ENCODE peak calls at places on chromosomes 1 and 21, in eight cellular contexts. U is activated CD4-positive, alpha-beta T cell treated with anti-CD3 and anti-CD28 coated beads, Interleukin-2, amount 10 ng/mL, durations not matched to agents 7 days and 5 days; G is EL; E is stimulated activated CD4-positive, alpha-beta T cell treated with anti-CD3 and anti-CD28 coated beads, Interleukin-4, amount 100 ng/mL, for 48 hours; Y is tibial artery; J is stimulated activated naive CD8-positive, alpha-beta T cell treated with anti-CD3 and anti-CD28 coated beads, Interleukin-15, Interleukin-2, amounts not matched to agents 100 U/mL and 50 U/mL, for 24 hours; K is adrenal gland; V is DMS153. M is an unnamed sample.

GRCh38 chr1:234978397-234979291 is 150.0 kb downstream of the TOMM20 start:
- DNase-seq in K (peak), G (peak), U (peak), V (no peak), E (no peak), Y (peak), J (peak), M (peak)

GRCh38 chr1:20165522-20165951 is 20.4 kb upstream of the UBXN10 start:
- DNase-seq in K (no peak), U (no peak), E (no peak), G (no peak), Y (no peak), J (no peak), V (no peak), M (no peak)

GRCh38 chr1:203035111-203036000 is 9.1 kb downstream of the PPFIA4 start:
- DNase-seq in V (no peak), U (no peak), G (no peak), Y (no peak), E (no peak), J (no peak), K (no peak), M (no peak)

GRCh38 chr21:34775793-34776192 is 107.0 kb downstream of the CLIC6 start:
- DNase-seq in U (no peak), G (no peak), J (no peak), K (no peak), E (no peak), V (no peak), Y (no peak), M (no peak)

GRCh38 chr1:202306535-202307345 is 35.0 kb downstream of the UBE2T start:
- DNase-seq in J (no peak), G (no peak), E (no peak), U (no peak), V (no peak), Y (no peak), K (no peak), M (no peak)

GRCh38 chr1:24286246-24287010 is 32.7 kb upstream of the GRHL3 start:
- DNase-seq in V (no peak), E (no peak), K (no peak), G (no peak), U (no peak), J (no peak), Y (no peak), M (no peak)

GRCh38 chr1:37362990-37363389 is 111.4 kb upstream of the ZC3H12A start:
- DNase-seq in K (no peak), U (no peak), Y (no peak), V (no peak), G (no peak), E (no peak), J (no peak), M (no peak)

GRCh38 chr1:226679303-226679702 is 59.8 kb downstream of the ITPKB start:
- DNase-seq in G (no peak), K (no peak), J (no peak), Y (no peak), E (no peak), U (no peak), V (no peak), M (no peak)

GRCh38 chr1:13699510-13699909 is 478 bp upstream of the PRDM2 start:
- DNase-seq in V (no peak), E (no peak), Y (no peak), K (peak), G (peak), U (no peak), J (peak), M (no peak)

GRCh38 chr21:42262826-42263225 is 43.9 kb downstream of the ABCG1 start:
- DNase-seq in V (peak), Y (peak), U (no peak), K (peak), J (no peak), E (no peak), G (no peak), M (peak)

GRCh38 chr1:19457555-19457954 is 27.8 kb downstream of the CAPZB start:
- DNase-seq in G (no peak), Y (no peak), E (no peak), K (no peak), U (no peak), V (no peak), J (no peak), M (no peak)

GRCh38 chr1:932178-932520 is 8.4 kb downstream of the SAMD11 start:
- DNase-seq in U (no peak), J (no peak), G (no peak), E (no peak), Y (no peak), V (no peak), K (no peak), M (no peak)

GRCh38 chr1:90940746-90941145 is 81.1 kb downstream of the ZNF644 start:
- DNase-seq in U (no peak), V (no peak), J (no peak), G (no peak), K (no peak), E (no peak), Y (no peak), M (no peak)

GRCh38 chr1:17692645-17693044 is 62.5 kb upstream of the ACTL8 start:
- DNase-seq in U (no peak), G (no peak), E (no peak), J (no peak), Y (no peak), V (no peak), K (no peak), M (no peak)

GRCh38 chr1:20483833-20484525 is 2.0 kb downstream of the CAMK2N1 start:
- DNase-seq in E (no peak), U (no peak), Y (no peak), G (peak), K (peak), J (no peak), V (no peak), M (no peak)

GRCh38 chr21:44487831-44488230 is 32.5 kb downstream of the LRRC3 start:
- DNase-seq in G (peak), K (no peak), J (peak), Y (no peak), V (no peak), E (peak), U (peak), M (no peak)

GRCh38 chr1:87689487-87689886 is 360.8 kb downstream of the LMO4 start:
- DNase-seq in J (no peak), E (no peak), V (no peak), Y (no peak), K (no peak), G (no peak), U (no peak), M (no peak)

GRCh38 chr1:7873801-7874795 is 21.2 kb upstream of the UTS2 start:
- DNase-seq in G (no peak), V (no peak), E (no peak), Y (no peak), U (no peak), K (no peak), J (no peak), M (no peak)

GRCh38 chr1:181206979-181207790 is 118.7 kb downstream of the IER5 start:
- DNase-seq in U (no peak), G (no peak), K (no peak), J (no peak), V (no peak), E (no peak), Y (no peak), M (no peak)

GRCh38 chr21:38416791-38417190 is 81.5 kb downstream of the ERG start:
- DNase-seq in Y (no peak), U (no peak), K (no peak), J (no peak), V (no peak), G (no peak), E (no peak), M (no peak)

GRCh38 chr1:17826165-17826488 is 71.0 kb downstream of the ACTL8 start:
- DNase-seq in Y (peak), J (peak), E (peak), G (peak), U (peak), K (peak), V (no peak), M (peak)